ENCODE peak calls at places on chromosomes 11 and 22, in five cellular contexts. D is HEK293T, N is fibroblast of mammary gland, W is GM23248, X is Ammon's horn. T is an unnamed sample.

GRCh38 chr22:49515486-49515885 is 312.2 kb downstream of the BRD1 start:
- DNase-seq in D (no peak), N (no peak), W (no peak), X (no peak), T (no peak)

GRCh38 chr11:92447586-92447985 is 223.0 kb downstream of the FAT3 start:
- DNase-seq in D (no peak), X (no peak), N (no peak), W (no peak), T (no peak)

GRCh38 chr11:93736129-93736528 is 5.2 kb downstream of the TAF1D start:
- DNase-seq in D (no peak), X (no peak), N (no peak), W (peak), T (no peak)

GRCh38 chr11:117868088-117868487 is 8.4 kb downstream of the FXYD6 start:
- DNase-seq in N (no peak), D (no peak), W (no peak), X (no peak), T (no peak)

GRCh38 chr11:114615448-114616361 is 20.1 kb upstream of the NXPE4 start:
- DNase-seq in X (no peak), D (no peak), N (no peak), W (no peak), T (no peak)

GRCh38 chr11:105429421-105429965 is 180.4 kb upstream of the GRIA4 start:
- DNase-seq in W (no peak), N (no peak), X (no peak), D (no peak), T (no peak)

GRCh38 chr11:107961480-107961879 is 33.2 kb downstream of the RAB39A start:
- DNase-seq in D (no peak), W (no peak), X (no peak), N (no peak), T (no peak)

GRCh38 chr11:131002145-131002544 is 85.9 kb upstream of the SNX19 start:
- DNase-seq in D (no peak), N (no peak), X (no peak), W (no peak), T (no peak)

GRCh38 chr11:66002648-66003225 is 434 bp downstream of the BANF1 start:
- DNase-seq in W (peak), X (peak), D (no peak), N (peak), T (no peak)

GRCh38 chr22:23279781-23280180 is 99.5 kb downstream of the BCR start:
- DNase-seq in N (peak), X (no peak), D (no peak), W (peak), T (no peak)

GRCh38 chr11:119421941-119422504 is 949 bp downstream of the THY1 start:
- DNase-seq in N (no peak), W (peak), D (no peak), X (peak), T (peak)

GRCh38 chr22:37368058-37368457 is 59.2 kb downstream of the ELFN2 start:
- DNase-seq in D (no peak), W (no peak), N (no peak), X (no peak), T (no peak)

GRCh38 chr22:39308614-39309363 is 10.6 kb downstream of the RPL3 start:
- DNase-seq in D (no peak), W (peak), X (peak), N (peak), T (no peak)

GRCh38 chr11:60925685-60926267 is 1.5 kb downstream of the TMEM132A start:
- DNase-seq in N (peak), W (peak), D (no peak), X (no peak), T (no peak)

GRCh38 chr11:131626761-131627160 is 256.3 kb downstream of the NTM start:
- DNase-seq in X (no peak), N (no peak), W (no peak), D (no peak), T (no peak)

GRCh38 chr11:77069969-77070582 is 3.3 kb downstream of the CAPN5 start:
- DNase-seq in D (no peak), N (no peak), W (no peak), X (no peak), T (no peak)

GRCh38 chr11:74466916-74467885 is at the start of gene KCNE3:
- DNase-seq in D (no peak), W (peak), N (peak), X (peak), T (peak)